ENCODE peak calls at places on chromosome 22, in five cellular contexts. One of them, this sample, is unnamed.

GRCh38 chr22:31621507-31622160 is 40.4 kb downstream of the PISD start:
- DNase-seq in fibroblast of villous mesenchyme: no peak
- DNase-seq in stimulated activated CD4-positive, alpha-beta T cell treated with anti-CD3 and anti-CD28 coated beads, Interleukin-2, amount 100 ng/mL, for 48 hours: no peak
- DNase-seq in non-pigmented ciliary epithelial cell: no peak
- DNase-seq in germinal center: no peak
- DNase-seq in this sample: no peak

GRCh38 chr22:36327922-36328551 is 59.7 kb downstream of the MYH9 start:
- DNase-seq in germinal center: no peak
- DNase-seq in stimulated activated CD4-positive, alpha-beta T cell treated with anti-CD3 and anti-CD28 coated beads, Interleukin-2, amount 100 ng/mL, for 48 hours: no peak
- DNase-seq in fibroblast of villous mesenchyme: peak; percentile 59
- DNase-seq in non-pigmented ciliary epithelial cell: no peak
- DNase-seq in this sample: peak; percentile 88

GRCh38 chr22:49933236-49933921 is 14.9 kb downstream of the CRELD2 start:
- DNase-seq in fibroblast of villous mesenchyme: no peak
- DNase-seq in non-pigmented ciliary epithelial cell: no peak
- DNase-seq in germinal center: no peak
- DNase-seq in stimulated activated CD4-positive, alpha-beta T cell treated with anti-CD3 and anti-CD28 coated beads, Interleukin-2, amount 100 ng/mL, for 48 hours: no peak
- DNase-seq in this sample: no peak

GRCh38 chr22:50171965-50172421 is 1.5 kb downstream of the PANX2 start:
- DNase-seq in fibroblast of villous mesenchyme: no peak
- DNase-seq in stimulated activated CD4-positive, alpha-beta T cell treated with anti-CD3 and anti-CD28 coated beads, Interleukin-2, amount 100 ng/mL, for 48 hours: no peak
- DNase-seq in non-pigmented ciliary epithelial cell: no peak
- DNase-seq in germinal center: no peak
- DNase-seq in this sample: no peak

GRCh38 chr22:27480487-27480886 is 321.1 kb downstream of the MN1 start:
- DNase-seq in stimulated activated CD4-positive, alpha-beta T cell treated with anti-CD3 and anti-CD28 coated beads, Interleukin-2, amount 100 ng/mL, for 48 hours: no peak
- DNase-seq in fibroblast of villous mesenchyme: no peak
- DNase-seq in non-pigmented ciliary epithelial cell: no peak
- DNase-seq in germinal center: no peak
- DNase-seq in this sample: no peak

GRCh38 chr22:35172452-35172851 is 84.8 kb upstream of the HMGXB4 start:
- DNase-seq in stimulated activated CD4-positive, alpha-beta T cell treated with anti-CD3 and anti-CD28 coated beads, Interleukin-2, amount 100 ng/mL, for 48 hours: no peak
- DNase-seq in non-pigmented ciliary epithelial cell: no peak
- DNase-seq in fibroblast of villous mesenchyme: no peak
- DNase-seq in germinal center: no peak
- DNase-seq in this sample: no peak

GRCh38 chr22:39299829-39300178 is 19.6 kb downstream of the RPL3 start:
- DNase-seq in germinal center: no peak
- DNase-seq in fibroblast of villous mesenchyme: no peak
- DNase-seq in non-pigmented ciliary epithelial cell: no peak
- DNase-seq in stimulated activated CD4-positive, alpha-beta T cell treated with anti-CD3 and anti-CD28 coated beads, Interleukin-2, amount 100 ng/mL, for 48 hours: no peak
- DNase-seq in this sample: no peak

GRCh38 chr22:35648066-35649025 is at the start of gene APOL6:
- DNase-seq in non-pigmented ciliary epithelial cell: peak; percentile 27
- DNase-seq in stimulated activated CD4-positive, alpha-beta T cell treated with anti-CD3 and anti-CD28 coated beads, Interleukin-2, amount 100 ng/mL, for 48 hours: peak; percentile 55
- DNase-seq in germinal center: peak; percentile 75
- DNase-seq in fibroblast of villous mesenchyme: peak; percentile 95
- DNase-seq in this sample: peak; percentile 79

GRCh38 chr22:23793326-23793725 is 6.6 kb downstream of the SMARCB1 start:
- DNase-seq in germinal center: no peak
- DNase-seq in stimulated activated CD4-positive, alpha-beta T cell treated with anti-CD3 and anti-CD28 coated beads, Interleukin-2, amount 100 ng/mL, for 48 hours: no peak
- DNase-seq in fibroblast of villous mesenchyme: no peak
- DNase-seq in non-pigmented ciliary epithelial cell: no peak
- DNase-seq in this sample: no peak

GRCh38 chr22:29206372-29207230 is 905 bp downstream of the EMID1 start:
- DNase-seq in stimulated activated CD4-positive, alpha-beta T cell treated with anti-CD3 and anti-CD28 coated beads, Interleukin-2, amount 100 ng/mL, for 48 hours: no peak
- DNase-seq in germinal center: no peak
- DNase-seq in non-pigmented ciliary epithelial cell: no peak
- DNase-seq in fibroblast of villous mesenchyme: no peak
- DNase-seq in this sample: no peak

GRCh38 chr22:25900880-25901279 is 158.9 kb downstream of the MYO18B start:
- DNase-seq in germinal center: peak; percentile 6
- DNase-seq in non-pigmented ciliary epithelial cell: no peak
- DNase-seq in fibroblast of villous mesenchyme: no peak
- DNase-seq in stimulated activated CD4-positive, alpha-beta T cell treated with anti-CD3 and anti-CD28 coated beads, Interleukin-2, amount 100 ng/mL, for 48 hours: no peak
- DNase-seq in this sample: no peak

GRCh38 chr22:20803696-20804324 is 29.9 kb downstream of the SERPIND1 start:
- DNase-seq in fibroblast of villous mesenchyme: peak; percentile 50
- DNase-seq in non-pigmented ciliary epithelial cell: no peak
- DNase-seq in germinal center: no peak
- DNase-seq in stimulated activated CD4-positive, alpha-beta T cell treated with anti-CD3 and anti-CD28 coated beads, Interleukin-2, amount 100 ng/mL, for 48 hours: peak; percentile 19
- DNase-seq in this sample: peak; percentile 39

GRCh38 chr22:50078246-50078645 is 7.0 kb downstream of the MLC1 start:
- DNase-seq in fibroblast of villous mesenchyme: no peak
- DNase-seq in stimulated activated CD4-positive, alpha-beta T cell treated with anti-CD3 and anti-CD28 coated beads, Interleukin-2, amount 100 ng/mL, for 48 hours: no peak
- DNase-seq in non-pigmented ciliary epithelial cell: no peak
- DNase-seq in germinal center: no peak
- DNase-seq in this sample: no peak